ENCODE peak calls at places on chromosomes 13 and 19, in five cellular contexts. O is GM23338, H is HCT116, Q is HepG2, J is HL-60. X is an unnamed sample.

GRCh38 chr19:45153339-45154063 is 7.3 kb downstream of the NKPD1 start:
- DNase-seq in O (peak; percentile 84), H (no peak), J (no peak), Q (no peak), X (no peak)

GRCh38 chr19:42494321-42494720 is 34.0 kb downstream of the CEACAM1 start:
- DNase-seq in H (no peak), Q (no peak), O (no peak), J (no peak), X (no peak)

GRCh38 chr13:39577203-39577602 is 25.8 kb downstream of the LHFPL6 start:
- DNase-seq in Q (no peak), J (no peak), H (no peak), O (no peak), X (no peak)

GRCh38 chr13:76890036-76890435 is 3.8 kb upstream of the KCTD12 start:
- DNase-seq in Q (no peak), J (no peak), O (no peak), H (no peak), X (no peak)

GRCh38 chr19:29248332-29248844 is 35.4 kb upstream of the UQCRFS1 start:
- DNase-seq in H (no peak), O (no peak), J (no peak), Q (no peak), X (no peak)

GRCh38 chr19:5914358-5914774 is 312 bp downstream of the CAPS start:
- DNase-seq in J (no peak), Q (no peak), O (no peak), H (no peak), X (no peak)

GRCh38 chr19:54551950-54552912 is 21.4 kb upstream of the LILRA2 start:
- DNase-seq in H (no peak), J (no peak), O (no peak), Q (no peak), X (peak; percentile 40)

GRCh38 chr13:44396295-44396962 is 22.8 kb downstream of the SERP2 start:
- DNase-seq in H (no peak), O (no peak), Q (no peak), J (no peak), X (no peak)

GRCh38 chr13:36850790-36851438 is 31.9 kb downstream of the RFXAP start:
- DNase-seq in J (no peak), H (no peak), Q (peak; percentile 23), O (peak; percentile 73), X (no peak)

GRCh38 chr13:27657724-27658123 is 36.0 kb downstream of the POLR1D start:
- DNase-seq in O (no peak), H (no peak), Q (no peak), J (no peak), X (no peak)

GRCh38 chr13:62846302-62846701 is 1430.7 kb upstream of the PCDH20 start:
- DNase-seq in O (no peak), J (no peak), H (peak; percentile 0), Q (no peak), X (no peak)

GRCh38 chr13:80262051-80262695 is 78.8 kb downstream of the SPRY2 start:
- DNase-seq in J (no peak), H (no peak), O (no peak), Q (no peak), X (no peak)

GRCh38 chr13:85278851-85279250 is 520.4 kb downstream of the SLITRK6 start:
- DNase-seq in O (no peak), H (no peak), J (no peak), Q (no peak), X (no peak)

GRCh38 chr13:107099661-107100060 is 531.7 kb upstream of the ARGLU1 start:
- DNase-seq in J (no peak), Q (no peak), H (no peak), O (no peak), X (no peak)

GRCh38 chr13:44853641-44854040 is 135.6 kb downstream of the NUFIP1 start:
- DNase-seq in Q (peak; percentile 90), J (no peak), H (no peak), O (no peak), X (no peak)

GRCh38 chr19:55118401-55118991 is 1.1 kb upstream of the PPP1R12C start:
- DNase-seq in H (no peak), O (peak; percentile 97), J (peak; percentile 45), Q (no peak), X (no peak)

GRCh38 chr13:80716610-80717081 is 375.7 kb upstream of the SPRY2 start:
- DNase-seq in J (peak; percentile 22), Q (no peak), H (no peak), O (peak; percentile 64), X (no peak)

GRCh38 chr19:10096615-10096963 is 5.9 kb downstream of the ANGPTL6 start:
- DNase-seq in H (no peak), O (no peak), J (no peak), Q (no peak), X (no peak)

GRCh38 chr19:58261968-58262921 is 16.5 kb upstream of the ZNF8 start:
- DNase-seq in O (peak; percentile 43), H (no peak), J (no peak), Q (no peak), X (no peak)

GRCh38 chr13:108734676-108735075 is 105.3 kb downstream of the MYO16 start:
- DNase-seq in J (no peak), Q (no peak), O (peak; percentile 73), H (peak; percentile 43), X (no peak)

DNA sequence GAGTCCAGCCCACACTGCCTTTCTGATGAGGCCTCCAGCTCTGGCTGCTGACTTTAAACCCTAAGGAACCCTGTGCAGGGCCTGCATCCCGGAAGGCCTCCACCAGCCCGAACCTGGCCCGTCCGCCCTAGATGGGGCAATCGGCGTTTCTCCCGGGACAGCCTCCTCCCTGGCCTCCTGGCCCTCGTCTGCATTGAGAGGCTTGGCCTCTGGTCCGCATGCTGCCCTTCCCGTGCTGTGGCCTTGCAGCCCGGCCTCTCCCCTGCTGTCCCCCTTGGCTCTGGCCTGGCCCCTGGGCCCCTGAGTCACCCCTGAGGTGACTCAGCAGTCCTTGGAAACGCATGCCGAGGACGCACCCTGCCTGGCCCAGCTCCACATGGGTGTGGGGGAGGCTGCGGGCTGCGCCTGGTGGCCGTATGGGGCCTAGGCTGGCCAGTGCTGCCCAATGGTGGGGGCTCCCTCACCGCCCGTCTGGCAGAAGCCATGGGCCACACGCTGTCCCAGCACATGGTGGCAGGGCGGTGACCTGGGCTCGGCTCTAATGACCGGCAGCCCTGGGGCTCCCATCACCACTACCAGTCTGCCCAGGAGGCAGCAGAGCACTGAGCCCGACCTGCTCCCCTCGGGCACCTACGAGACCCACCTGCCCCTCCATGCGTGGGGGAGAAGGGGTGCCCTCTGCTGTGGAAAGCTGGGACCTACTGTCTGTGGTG is 25.7 kb downstream of the SH3GL1 start:
- DNase-seq in J (peak; percentile 75), O (no peak), Q (peak; percentile 79), H (peak; percentile 63), X (no peak)
- TF ChIP-seq REST in J (no peak), O (no peak), Q (no peak), H (no peak), X (no peak)

GRCh38 chr19:39308531-39309304 is 11.9 kb downstream of the LRFN1 start:
- DNase-seq in H (no peak), O (peak; percentile 96), J (no peak), Q (no peak), X (no peak)

GRCh38 chr19:39307822-39308530 is 11.8 kb downstream of the IFNL1 start:
- DNase-seq in Q (no peak), J (no peak), H (no peak), O (peak; percentile 74), X (no peak)

GRCh38 chr19:39314016-39314728 is 6.5 kb downstream of the LRFN1 start:
- DNase-seq in J (no peak), Q (no peak), H (no peak), O (no peak), X (no peak)

GRCh38 chr19:39307233-39307821 is 11.1 kb downstream of the IFNL1 start:
- DNase-seq in Q (no peak), J (no peak), O (peak; percentile 90), H (no peak), X (no peak)

GRCh38 chr19:39310558-39311311 is 9.9 kb downstream of the LRFN1 start:
- DNase-seq in J (no peak), H (no peak), O (peak; percentile 84), Q (no peak), X (no peak)
- TF ChIP-seq REST in J (no peak), H (no peak), O (no peak), Q (no peak), X (no peak)

DNA sequence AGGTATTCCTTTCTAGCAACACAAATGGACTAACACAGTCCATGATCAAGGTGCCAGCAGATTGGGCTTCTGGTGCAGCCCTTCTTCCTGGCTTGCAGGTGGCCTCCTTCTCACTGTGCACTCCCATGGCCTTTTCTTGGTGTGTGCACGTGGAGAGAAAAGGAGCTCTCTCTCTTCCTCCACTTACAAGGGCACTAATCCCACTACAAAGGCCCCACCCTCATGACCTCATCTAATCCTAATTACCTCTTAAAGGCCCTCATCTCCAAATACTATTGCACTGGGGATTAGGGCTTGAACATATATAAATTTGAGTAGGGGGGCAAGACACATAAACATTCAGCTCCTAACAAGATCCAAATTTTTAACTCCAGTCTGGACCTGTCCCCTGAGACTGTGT is 19.7 kb upstream of the FARP1 start:
- DNase-seq in J (no peak), Q (no peak), H (no peak), O (no peak), X (no peak)
- TF ChIP-seq REST in J (no peak), Q (no peak), H (no peak), O (no peak), X (no peak)

GRCh38 chr19:32581704-32582164 is 744 bp downstream of the PDCD5 start:
- DNase-seq in J (no peak), O (peak; percentile 53), H (no peak), Q (no peak), X (no peak)
- TF ChIP-seq REST in J (no peak), O (no peak), H (no peak), Q (no peak), X (no peak)

GRCh38 chr19:39196860-39197562 is at the start of gene NCCRP1:
- DNase-seq in J (no peak), O (peak; percentile 81), H (no peak), Q (no peak), X (no peak)
- TF ChIP-seq REST in J (no peak), O (no peak), H (no peak), Q (no peak), X (no peak)

GRCh38 chr19:752652-753517 is 2.0 kb downstream of the MISP start:
- DNase-seq in O (no peak), Q (peak; percentile 92), J (peak; percentile 31), H (peak; percentile 89), X (no peak)
- TF ChIP-seq REST in O (no peak), Q (peak; percentile 58), J (no peak), H (no peak), X (no peak)

GRCh38 chr13:25466880-25467279 is 95.1 kb downstream of the ATP8A2 start:
- DNase-seq in H (no peak), J (no peak), Q (peak; percentile 3), O (no peak), X (no peak)
- TF ChIP-seq REST in H (no peak), J (no peak), Q (no peak), O (no peak), X (no peak)

GRCh38 chr13:114299604-114300305 is 14.5 kb upstream of the CHAMP1 start:
- DNase-seq in Q (no peak), J (no peak), O (no peak), H (no peak), X (no peak)
- TF ChIP-seq REST in Q (no peak), J (no peak), O (no peak), H (no peak), X (no peak)

GRCh38 chr19:35090160-35090794 is 25.3 kb upstream of the FXYD3 start:
- DNase-seq in Q (peak; percentile 54), J (no peak), O (peak; percentile 93), H (peak; percentile 48), X (no peak)
- TF ChIP-seq REST in Q (no peak), J (no peak), O (no peak), H (no peak), X (no peak)